ENCODE peak calls at places on chromosomes 3 and 15, in seven cellular contexts. B is fibroblast of mammary gland, L is trophoblast cell, S is skeletal muscle cell, J is tibial artery, Q is right lobe of liver, T is cardiac muscle cell. K is an unnamed sample.
A peak's percentile ranks its signal among the peaks of the same experiment; 100 is the strongest.

GRCh38 chr3:171192176-171192854 is 165.8 kb upstream of the SLC2A2 start:
- DNase-seq in B (peak; percentile 91), L (peak; percentile 80), S (peak; percentile 82), J (no peak), Q (no peak), T (no peak), K (no peak)

GRCh38 chr3:138099417-138099816 is 16.0 kb downstream of the DZIP1L start:
- DNase-seq in B (no peak), L (peak; percentile 7), S (no peak), J (no peak), Q (no peak), T (no peak), K (no peak)

GRCh38 chr3:43155464-43156121 is 49.7 kb upstream of the POMGNT2 start:
- DNase-seq in B (peak; percentile 88), L (peak; percentile 77), S (peak; percentile 53), J (peak; percentile 73), Q (peak; percentile 73), T (peak; percentile 76), K (no peak)

GRCh38 chr15:67149859-67150824 is 84.7 kb downstream of the SMAD3 start:
- DNase-seq in B (peak; percentile 99), L (peak; percentile 97), S (peak; percentile 97), J (peak; percentile 77), Q (no peak), T (no peak), K (no peak)

GRCh38 chr3:39038165-39038564 is 13.6 kb downstream of the SCN11A start:
- DNase-seq in B (peak; percentile 60), L (no peak), S (peak; percentile 31), J (no peak), Q (no peak), T (no peak), K (no peak)

GRCh38 chr3:194485471-194485875 is 1.3 kb downstream of the ATP13A3 start:
- DNase-seq in B (no peak), L (peak; percentile 82), S (no peak), J (no peak), Q (no peak), T (no peak), K (no peak)

GRCh38 chr3:58609990-58610389 is 32.8 kb upstream of the FAM107A start:
- DNase-seq in B (peak; percentile 48), L (no peak), S (no peak), J (no peak), Q (no peak), T (no peak), K (no peak)

GRCh38 chr15:89383635-89384604 is 49.3 kb upstream of the POLG start:
- DNase-seq in B (peak; percentile 53), L (no peak), S (peak; percentile 6), J (no peak), Q (no peak), T (peak; percentile 97), K (no peak)

GRCh38 chr3:191848818-191849217 is 387.9 kb downstream of the PYDC2 start:
- DNase-seq in B (no peak), L (no peak), S (no peak), J (no peak), Q (no peak), T (no peak), K (no peak)

GRCh38 chr3:52124766-52125165 is 29.5 kb downstream of the POC1A start:
- DNase-seq in B (no peak), L (no peak), S (no peak), J (no peak), Q (no peak), T (no peak), K (peak; percentile 34)

GRCh38 chr3:198064420-198064819 is 104.4 kb downstream of the LMLN start:
- DNase-seq in B (no peak), L (no peak), S (no peak), J (no peak), Q (no peak), T (no peak), K (no peak)

GRCh38 chr3:48446425-48447193 is at the start of gene ATRIP:
- DNase-seq in B (peak; percentile 75), L (peak; percentile 93), S (peak; percentile 62), J (peak; percentile 88), Q (peak; percentile 92), T (peak; percentile 95), K (peak; percentile 93)

GRCh38 chr3:45816544-45816943 is 20.2 kb upstream of the SLC6A20 start:
- DNase-seq in B (peak; percentile 60), L (no peak), S (no peak), J (no peak), Q (no peak), T (peak; percentile 23), K (no peak)

GRCh38 chr3:127849368-127849767 is 27.1 kb upstream of the MGLL start:
- DNase-seq in B (no peak), L (no peak), S (no peak), J (no peak), Q (no peak), T (no peak), K (no peak)

GRCh38 chr3:86923071-86923476 is 67.9 kb downstream of the VGLL3 start:
- DNase-seq in B (peak; percentile 92), L (peak; percentile 85), S (peak; percentile 87), J (no peak), Q (no peak), T (no peak), K (no peak)

GRCh38 chr3:136186330-136186729 is 9.8 kb downstream of the MSL2 start:
- DNase-seq in B (no peak), L (no peak), S (no peak), J (no peak), Q (no peak), T (no peak), K (no peak)

GRCh38 chr3:8848696-8849131 is 79.3 kb upstream of the OXTR start:
- DNase-seq in B (peak; percentile 42), L (peak; percentile 49), S (peak; percentile 62), J (no peak), Q (no peak), T (no peak), K (no peak)

GRCh38 chr15:41567870-41568269 is 8.9 kb downstream of the TYRO3 start:
- DNase-seq in B (no peak), L (no peak), S (no peak), J (no peak), Q (no peak), T (no peak), K (no peak)
- H3K4me3 ChIP-seq in B (no peak overlapping the region), L (no peak overlapping the region), S (no peak overlapping the region), J (no peak overlapping the region), Q (no peak overlapping the region), T (no peak overlapping the region), K (no peak overlapping the region)

GRCh38 chr15:70093070-70093469 is 4.6 kb downstream of the TLE3 start:
- DNase-seq in B (no peak), L (no peak), S (no peak), J (no peak), Q (no peak), T (no peak), K (no peak)

GRCh38 chr15:70091649-70092461 is 5.9 kb downstream of the TLE3 start:
- DNase-seq in B (peak; percentile 31), L (peak; percentile 88), S (no peak), J (no peak), Q (peak; percentile 73), T (no peak), K (no peak)

GRCh38 chr15:70090436-70091291 is 7.1 kb downstream of the TLE3 start:
- DNase-seq in B (no peak), L (no peak), S (no peak), J (no peak), Q (no peak), T (no peak), K (no peak)

GRCh38 chr15:70093481-70094309 is 4.0 kb downstream of the TLE3 start:
- DNase-seq in B (peak; percentile 49), L (peak; percentile 96), S (no peak), J (peak; percentile 50), Q (no peak), T (no peak), K (no peak)

DNA sequence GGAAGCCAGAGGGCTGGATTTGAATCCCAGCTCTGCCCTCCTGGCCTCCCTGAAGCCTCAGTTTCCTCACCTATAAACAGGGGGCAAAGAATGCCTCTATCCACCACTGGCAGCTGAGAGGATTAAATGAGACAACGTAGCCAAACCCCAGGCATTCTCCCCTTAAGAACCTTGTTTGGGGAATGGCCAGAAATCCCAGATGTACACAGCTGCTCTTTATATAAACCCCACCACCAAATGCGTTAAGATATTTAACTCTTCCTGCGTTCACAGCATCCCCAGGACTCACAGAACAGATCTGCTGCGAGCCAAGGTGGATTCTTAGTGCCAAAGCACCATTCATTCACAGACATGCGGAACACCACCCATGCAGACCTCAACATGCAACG is 5.3 kb downstream of the TLE3 start:
- DNase-seq in B (no peak), L (no peak), S (no peak), J (no peak), Q (no peak), T (no peak), K (no peak)
- H3K4me3 ChIP-seq in B (no peak overlapping the region), L (no peak overlapping the region), S (no peak overlapping the region), J (no peak overlapping the region), Q (no peak overlapping the region), T (no peak overlapping the region), K (peak overlapping the region; percentile 27)

DNA sequence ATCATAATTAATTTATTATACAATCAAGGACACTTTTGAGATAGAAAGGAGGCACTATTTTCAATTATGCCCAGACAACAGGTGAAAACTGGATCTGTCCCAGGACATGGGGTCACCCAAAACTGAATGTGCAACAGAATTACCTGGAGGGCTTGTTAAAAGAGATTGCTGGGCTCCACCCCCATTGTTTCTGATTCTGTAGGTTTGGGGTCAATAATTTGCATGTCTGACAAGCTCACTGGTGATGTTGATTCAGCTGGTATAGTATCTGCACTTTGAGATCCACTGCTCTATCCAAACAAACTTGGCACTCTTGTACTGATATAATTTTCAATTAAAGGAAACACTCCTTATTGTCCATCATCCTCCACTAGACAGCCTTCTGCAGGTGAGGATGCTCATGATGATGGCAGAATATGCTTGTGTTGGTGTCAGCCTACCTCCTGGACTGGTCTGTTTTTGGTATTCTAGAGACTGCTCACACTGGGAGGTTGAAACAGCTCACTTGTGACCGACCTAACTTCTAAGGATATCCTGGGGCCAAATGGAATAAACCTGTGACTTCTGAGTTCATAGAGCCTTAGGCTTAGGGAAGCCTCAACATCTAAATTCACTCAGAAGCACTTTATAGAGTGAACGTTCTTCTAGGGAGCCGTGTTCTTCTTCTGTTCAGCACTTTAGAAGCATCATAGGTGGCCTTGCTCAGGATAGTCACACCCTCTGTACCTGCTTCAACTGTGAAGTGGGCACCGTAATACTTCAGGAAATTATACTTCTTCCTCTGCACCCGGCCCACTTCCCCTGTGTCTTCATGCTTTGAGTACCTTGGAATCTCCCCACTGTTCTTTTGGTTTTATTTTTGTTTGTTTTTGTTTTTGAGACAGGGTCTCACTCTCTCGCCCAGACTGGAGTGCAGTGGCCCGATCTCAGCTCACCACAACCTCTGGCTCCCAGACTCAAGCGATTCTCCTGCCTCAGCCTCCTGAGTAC is 2.0 kb downstream of the P2RY14 start:
- DNase-seq in B (no peak), L (no peak), S (no peak), J (no peak), Q (no peak), T (no peak), K (no peak)
- H3K4me3 ChIP-seq in B (no peak overlapping the region), L (no peak overlapping the region), S (no peak overlapping the region), J (no peak overlapping the region), Q (no peak overlapping the region), T (no peak overlapping the region), K (no peak overlapping the region)

DNA sequence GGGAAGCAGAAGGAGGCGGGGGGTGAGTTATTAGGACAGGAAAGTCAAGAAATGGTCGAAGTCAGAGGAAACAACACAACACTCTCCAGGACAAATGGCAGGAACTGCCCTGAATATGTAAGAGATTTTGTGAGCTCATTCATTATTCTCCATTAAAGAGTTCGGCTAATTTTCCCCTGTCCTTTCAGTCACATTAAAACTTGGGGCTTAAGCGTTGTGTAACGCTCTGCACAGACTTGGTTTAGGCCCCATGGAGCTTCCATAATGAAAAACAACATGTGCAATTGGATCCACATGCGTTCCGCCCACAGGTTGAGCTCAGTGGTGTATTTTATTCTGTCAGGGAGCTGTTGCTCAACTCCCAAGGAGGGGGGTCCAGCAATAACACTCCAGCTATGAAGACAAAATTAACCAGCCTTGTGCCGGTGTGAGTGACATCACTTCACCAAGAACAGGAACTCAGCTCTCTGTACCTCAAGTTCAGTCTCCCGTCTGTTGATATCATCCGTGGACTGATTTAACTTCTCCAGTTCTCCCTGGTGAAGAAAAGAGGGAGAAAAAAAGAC is 2.3 kb downstream of the SH3BP5 start:
- DNase-seq in B (peak; percentile 97), L (no peak), S (peak; percentile 94), J (peak; percentile 86), Q (no peak), T (no peak), K (no peak)
- H3K4me3 ChIP-seq in B (no peak overlapping the region), L (peak overlapping the region; percentile 31), S (peak overlapping the region; percentile 91), J (peak overlapping the region; percentile 88), Q (no peak overlapping the region), T (no peak overlapping the region), K (peak overlapping the region; percentile 99)